ENCODE peak calls at places on chromosomes 5 and 9, in eight cellular contexts. Y, J, S, G, T, X, I and U are unnamed samples.

GRCh38 chr9:556675-557074 is 284.8 kb upstream of the DMRT1 start:
- DNase-seq in Y (no peak), J (no peak), S (no peak), G (no peak), T (no peak), X (no peak), I (no peak), U (no peak)

GRCh38 chr5:146682899-146683298 is 166.9 kb upstream of the GPR151 start:
- DNase-seq in Y (no peak), J (no peak), S (no peak), G (no peak), T (no peak), X (no peak), I (no peak), U (no peak)

GRCh38 chr5:39076757-39077475 is 2.7 kb upstream of the RICTOR start:
- DNase-seq in Y (peak), J (no peak), S (no peak), G (no peak), T (no peak), X (no peak), I (no peak), U (no peak)

GRCh38 chr5:17395516-17395915 is 102.5 kb upstream of the TAF11L2 start:
- DNase-seq in Y (no peak), J (no peak), S (no peak), G (no peak), T (no peak), X (no peak), I (no peak), U (no peak)

GRCh38 chr5:159133041-159133741 is 33.5 kb upstream of the EBF1 start:
- DNase-seq in Y (peak), J (no peak), S (peak), G (no peak), T (peak), X (no peak), I (no peak), U (no peak)

GRCh38 chr9:134659688-134660131 is 18.1 kb downstream of the COL5A1 start:
- DNase-seq in Y (no peak), J (peak), S (peak), G (no peak), T (no peak), X (no peak), I (peak), U (no peak)

GRCh38 chr5:168822745-168823281 is 243.6 kb upstream of the PANK3 start:
- DNase-seq in Y (peak), J (no peak), S (no peak), G (no peak), T (peak), X (no peak), I (no peak), U (no peak)

GRCh38 chr5:6194261-6194875 is 184.0 kb downstream of the MED10 start:
- DNase-seq in Y (no peak), J (no peak), S (no peak), G (no peak), T (no peak), X (no peak), I (no peak), U (peak)

GRCh38 chr5:176675676-176676360 is 28.5 kb downstream of the TSPAN17 start:
- DNase-seq in Y (peak), J (no peak), S (no peak), G (peak), T (no peak), X (no peak), I (no peak), U (no peak)

GRCh38 chr5:171619744-171620143 is 165.9 kb upstream of the SMIM23 start:
- DNase-seq in Y (no peak), J (no peak), S (no peak), G (no peak), T (no peak), X (no peak), I (no peak), U (no peak)

GRCh38 chr9:114410910-114411309 is 23.1 kb upstream of the AKNA start:
- DNase-seq in Y (no peak), J (no peak), S (no peak), G (no peak), T (no peak), X (no peak), I (no peak), U (no peak)

GRCh38 chr5:34976347-34976746 is 47.0 kb downstream of the DNAJC21 start:
- DNase-seq in Y (no peak), J (no peak), S (no peak), G (no peak), T (no peak), X (no peak), I (no peak), U (no peak)

GRCh38 chr5:91150636-91151035 is 232.5 kb downstream of the ARRDC3 start:
- DNase-seq in Y (no peak), J (no peak), S (no peak), G (no peak), T (no peak), X (no peak), I (no peak), U (no peak)

GRCh38 chr9:87276851-87277251 is 220.8 kb upstream of the DAPK1 start:
- DNase-seq in Y (peak), J (no peak), S (no peak), G (no peak), T (no peak), X (no peak), I (no peak), U (no peak)

GRCh38 chr5:31768046-31768445 is 129.1 kb downstream of the PDZD2 start:
- DNase-seq in Y (no peak), J (no peak), S (no peak), G (no peak), T (no peak), X (no peak), I (peak), U (no peak)

GRCh38 chr5:31770157-31770556 is 131.2 kb downstream of the PDZD2 start:
- DNase-seq in Y (no peak), J (no peak), S (no peak), G (no peak), T (no peak), X (no peak), I (no peak), U (no peak)

GRCh38 chr5:31767335-31768031 is 128.6 kb downstream of the PDZD2 start:
- DNase-seq in Y (no peak), J (no peak), S (no peak), G (no peak), T (no peak), X (no peak), I (no peak), U (no peak)

GRCh38 chr5:31771045-31771444 is 132.1 kb downstream of the PDZD2 start:
- DNase-seq in Y (no peak), J (no peak), S (no peak), G (no peak), T (no peak), X (no peak), I (no peak), U (no peak)

DNA sequence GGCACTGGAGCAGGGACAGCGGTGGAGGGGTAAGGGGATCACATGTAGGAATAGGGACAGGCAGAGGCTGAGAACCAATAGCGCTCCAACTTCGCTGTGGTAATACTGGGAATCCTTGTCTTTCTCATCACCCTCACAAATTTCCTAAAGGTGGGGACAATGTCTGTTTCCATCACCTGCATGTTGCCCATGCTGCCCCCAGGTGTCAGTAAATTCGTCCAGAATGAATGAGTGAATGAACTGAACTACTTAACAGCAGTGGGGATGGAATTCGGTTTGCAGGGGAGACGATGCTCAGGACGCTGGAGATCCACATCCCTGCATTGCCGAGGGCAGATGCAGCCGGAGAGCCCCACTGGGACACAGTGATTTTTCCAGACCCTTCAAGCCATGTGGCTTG is 129.9 kb downstream of the PDZD2 start:
- DNase-seq in Y (no peak), J (no peak), S (no peak), G (no peak), T (no peak), X (no peak), I (no peak), U (no peak)
- TF ChIP-seq CTCF in Y (no peak), J (no peak), S (no peak), G (no peak), T (no peak), X (no peak), I (no peak), U (no peak)

GRCh38 chr5:36507332-36507952 is 99.0 kb upstream of the SLC1A3 start:
- DNase-seq in Y (peak), J (peak), S (peak), G (peak), T (peak), X (peak), I (peak), U (peak)
- TF ChIP-seq CTCF in Y (peak), J (peak), S (peak), G (peak), T (no peak), X (peak), I (peak), U (peak)

GRCh38 chr5:95403996-95404395 is 12.8 kb downstream of the FAM81B start:
- DNase-seq in Y (no peak), J (no peak), S (no peak), G (no peak), T (no peak), X (no peak), I (no peak), U (no peak)

GRCh38 chr5:95401601-95402000 is 10.4 kb downstream of the FAM81B start:
- DNase-seq in Y (no peak), J (no peak), S (no peak), G (no peak), T (no peak), X (no peak), I (no peak), U (no peak)

GRCh38 chr5:95393279-95393678 is 2.1 kb downstream of the FAM81B start:
- DNase-seq in Y (no peak), J (no peak), S (no peak), G (no peak), T (no peak), X (no peak), I (no peak), U (no peak)

GRCh38 chr5:95399034-95399433 is 7.9 kb downstream of the FAM81B start:
- DNase-seq in Y (no peak), J (no peak), S (no peak), G (no peak), T (no peak), X (no peak), I (no peak), U (no peak)
- TF ChIP-seq CTCF in Y (no peak), J (no peak), S (no peak), G (no peak), T (no peak), X (no peak), I (no peak), U (no peak)

GRCh38 chr5:73218552-73219171 is 45.7 kb downstream of the TMEM174 start:
- DNase-seq in Y (peak), J (no peak), S (peak), G (no peak), T (no peak), X (no peak), I (no peak), U (no peak)
- TF ChIP-seq CTCF in Y (peak), J (no peak), S (peak), G (no peak), T (no peak), X (no peak), I (no peak), U (peak)

DNA sequence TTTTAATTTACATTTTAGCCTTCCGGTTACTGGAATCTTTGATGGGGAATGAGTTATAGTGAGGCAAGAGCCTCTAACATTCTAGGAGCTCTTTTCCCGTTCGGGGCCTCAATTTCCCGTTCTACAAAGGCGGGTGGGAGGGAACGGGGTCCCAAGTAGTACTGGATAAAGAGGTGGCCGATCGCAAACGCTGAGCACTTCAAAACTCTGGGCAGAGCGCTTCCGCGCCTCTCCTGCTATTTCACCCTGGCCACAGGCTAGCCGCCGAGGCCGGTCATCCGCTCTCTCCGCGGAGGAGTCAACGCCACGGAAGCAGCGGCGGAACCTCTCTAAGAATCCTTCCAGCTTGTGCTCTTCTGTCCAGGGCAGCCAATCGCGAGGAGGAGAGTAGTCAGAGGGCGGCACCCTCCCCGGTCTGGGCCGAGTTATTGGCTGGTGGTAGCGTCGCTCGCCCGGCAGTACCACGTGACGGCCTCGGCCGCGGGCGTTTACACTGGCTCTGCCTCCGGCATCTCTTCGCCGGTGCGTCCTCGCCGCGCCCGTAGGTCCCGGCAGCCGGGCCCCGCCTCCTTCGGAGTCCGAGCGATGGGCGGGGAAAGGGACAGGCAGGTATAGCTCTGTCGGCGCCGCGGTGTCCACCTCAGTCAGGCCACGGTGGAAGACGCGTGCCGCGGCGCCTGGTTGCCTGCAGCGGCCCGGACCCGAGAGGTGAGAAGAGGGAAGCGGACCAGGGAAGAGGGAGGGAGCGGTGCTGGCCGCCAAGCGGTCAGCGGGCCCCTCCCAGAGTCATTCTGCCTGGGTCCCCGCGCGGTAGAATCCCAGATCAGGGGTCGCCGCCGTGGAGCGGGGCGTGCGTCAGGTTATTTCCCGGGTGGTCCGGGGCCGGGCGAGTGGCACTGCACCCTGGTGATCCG is at the start of gene SLC26A2:
- DNase-seq in Y (peak), J (peak), S (peak), G (peak), T (peak), X (peak), I (peak), U (peak)
- TF ChIP-seq CTCF in Y (peak), J (no peak), S (no peak), G (no peak), T (no peak), X (no peak), I (no peak), U (no peak)

GRCh38 chr5:73357576-73357975 is 91.0 kb downstream of the FOXD1 start:
- DNase-seq in Y (no peak), J (no peak), S (no peak), G (no peak), T (no peak), X (no peak), I (no peak), U (no peak)

GRCh38 chr5:73355083-73355482 is 93.5 kb downstream of the FOXD1 start:
- DNase-seq in Y (no peak), J (no peak), S (no peak), G (no peak), T (no peak), X (no peak), I (no peak), U (no peak)

GRCh38 chr5:73363911-73364730 is 84.5 kb downstream of the FOXD1 start:
- DNase-seq in Y (peak), J (no peak), S (peak), G (no peak), T (no peak), X (no peak), I (no peak), U (no peak)

GRCh38 chr5:73354406-73354805 is 94.2 kb downstream of the FOXD1 start:
- DNase-seq in Y (no peak), J (no peak), S (no peak), G (no peak), T (no peak), X (no peak), I (no peak), U (no peak)

DNA sequence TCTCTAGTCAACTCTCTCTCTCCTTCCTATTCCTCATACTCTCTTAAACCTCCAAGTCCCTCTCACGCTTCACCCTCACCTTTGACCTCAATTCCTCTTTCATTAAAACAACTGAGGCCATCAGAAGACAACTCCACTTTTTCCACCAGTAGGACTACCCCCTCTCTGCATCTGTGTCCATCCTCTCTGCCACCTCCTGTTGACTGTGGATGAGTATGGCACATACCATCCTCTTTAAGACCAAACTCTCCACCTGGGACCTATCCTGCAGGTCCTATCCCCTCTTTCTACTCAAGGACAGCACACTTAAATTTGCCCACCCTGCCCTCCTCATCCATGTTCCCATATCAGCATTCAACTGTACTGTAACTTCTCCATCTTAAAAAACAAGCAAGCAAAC is 89.2 kb downstream of the FOXD1 start:
- DNase-seq in Y (no peak), J (no peak), S (no peak), G (no peak), T (no peak), X (no peak), I (no peak), U (no peak)
- TF ChIP-seq CTCF in Y (no peak), J (no peak), S (no peak), G (no peak), T (no peak), X (no peak), I (no peak), U (no peak)

GRCh38 chr5:16076657-16077056 is 102.9 kb downstream of the MARCHF11 start:
- DNase-seq in Y (no peak), J (no peak), S (no peak), G (no peak), T (no peak), X (no peak), I (no peak), U (no peak)
- TF ChIP-seq CTCF in Y (no peak), J (no peak), S (no peak), G (no peak), T (no peak), X (no peak), I (no peak), U (no peak)